ENCODE peak calls at places on chromosomes 12 and 14, in four cellular contexts. V is upper lobe of right lung, G is OCI-LY7, F is heart left ventricle. J is an unnamed sample.

GRCh38 chr14:34857689-34858449 is 17.3 kb downstream of the BAZ1A start:
- DNase-seq in V (no peak), G (no peak), F (no peak), J (no peak)

GRCh38 chr12:112350593-112351592 is 31.3 kb downstream of the HECTD4 start:
- DNase-seq in V (no peak), G (no peak), F (no peak), J (no peak)

GRCh38 chr14:61281186-61281676 is at the start of gene TMEM30B:
- DNase-seq in V (peak; percentile 95), G (no peak), F (no peak), J (peak; percentile 94)

GRCh38 chr12:87815738-87816137 is 213.5 kb downstream of the C12orf50 start:
- DNase-seq in V (no peak), G (no peak), F (no peak), J (no peak)

GRCh38 chr12:27673285-27673684 is 23.0 kb upstream of the REP15 start:
- DNase-seq in V (no peak), G (no peak), F (no peak), J (no peak)

GRCh38 chr14:24052656-24053547 is 1.1 kb downstream of the CARMIL3 start:
- DNase-seq in V (no peak), G (no peak), F (no peak), J (no peak)

GRCh38 chr12:102481705-102482104 is 1.3 kb upstream of the IGF1 start:
- DNase-seq in V (no peak), G (no peak), F (no peak), J (no peak)

GRCh38 chr12:122951406-122951805 is 14.9 kb downstream of the ABCB9 start:
- DNase-seq in V (no peak), G (no peak), F (no peak), J (peak; percentile 57)

GRCh38 chr14:86321151-86321550 is 791.2 kb downstream of the FLRT2 start:
- DNase-seq in V (no peak), G (peak; percentile 16), F (no peak), J (no peak)

GRCh38 chr14:90959344-90959743 is 101.1 kb downstream of the RPS6KA5 start:
- DNase-seq in V (no peak), G (no peak), F (no peak), J (no peak)

GRCh38 chr14:66315548-66315947 is 170.6 kb upstream of the CCDC196 start:
- DNase-seq in V (no peak), G (no peak), F (no peak), J (no peak)

GRCh38 chr14:68466491-68466977 is 326.3 kb downstream of the ZFP36L1 start:
- DNase-seq in V (no peak), G (no peak), F (no peak), J (peak; percentile 89)

GRCh38 chr12:95836630-95837239 is 22.0 kb upstream of the SNRPF start:
- DNase-seq in V (no peak), G (no peak), F (no peak), J (no peak)

GRCh38 chr12:117321572-117321971 is 39.9 kb downstream of the NOS1 start:
- DNase-seq in V (no peak), G (no peak), F (no peak), J (no peak)

GRCh38 chr14:105177082-105177481 is 4.0 kb downstream of the NUDT14 start:
- DNase-seq in V (no peak), G (no peak), F (no peak), J (no peak)

GRCh38 chr12:57756406-57757341 is 1.8 kb downstream of the MARCHF9 start:
- DNase-seq in V (peak; percentile 82), G (peak; percentile 85), F (no peak), J (peak; percentile 66)

GRCh38 chr14:39102265-39102968 is 618 bp downstream of the SEC23A start:
- DNase-seq in V (no peak), G (no peak), F (no peak), J (peak; percentile 24)

GRCh38 chr12:3271639-3272038 is 194.5 kb downstream of the TSPAN9 start:
- DNase-seq in V (no peak), G (no peak), F (no peak), J (no peak)

GRCh38 chr12:68779280-68779679 is 28.7 kb upstream of the MDM2 start:
- DNase-seq in V (no peak), G (no peak), F (no peak), J (no peak)

GRCh38 chr12:50739611-50740010 is 24.3 kb upstream of the ATF1 start:
- DNase-seq in V (no peak), G (no peak), F (no peak), J (no peak)

GRCh38 chr12:67562513-67563287 is 85.8 kb upstream of the DYRK2 start:
- DNase-seq in V (no peak), G (no peak), F (no peak), J (no peak)

GRCh38 chr12:46788247-46788887 is 37.4 kb downstream of the SLC38A4 start:
- DNase-seq in V (no peak), G (no peak), F (no peak), J (no peak)

GRCh38 chr14:21913759-21914158 is 240.1 kb upstream of the OR4E1 start:
- DNase-seq in V (no peak), G (peak; percentile 96), F (peak; percentile 31), J (peak; percentile 3)

GRCh38 chr12:3604750-3605638 is 114.0 kb downstream of the PRMT8 start:
- DNase-seq in V (peak; percentile 64), G (no peak), F (peak; percentile 83), J (peak; percentile 39)

GRCh38 chr12:17266856-17267255 is 660.9 kb upstream of the LMO3 start:
- DNase-seq in V (no peak), G (no peak), F (no peak), J (no peak)

GRCh38 chr12:118356809-118357326 is 15.8 kb downstream of the TAOK3 start:
- DNase-seq in V (no peak), G (peak; percentile 10), F (no peak), J (peak; percentile 70)

GRCh38 chr14:49615776-49616175 is 4.7 kb downstream of the RPL36AL start:
- DNase-seq in V (no peak), G (no peak), F (no peak), J (no peak)

GRCh38 chr12:77940566-77940965 is 109.9 kb downstream of the NAV3 start:
- DNase-seq in V (no peak), G (no peak), F (no peak), J (no peak)

GRCh38 chr14:60310086-60310684 is 61.2 kb downstream of the PPM1A start:
- DNase-seq in V (no peak), G (no peak), F (no peak), J (no peak)

GRCh38 chr12:25200703-25201102 is 5.7 kb downstream of the ETFRF1 start:
- DNase-seq in V (no peak), G (no peak), F (no peak), J (no peak)

GRCh38 chr14:104292084-104292970 is 153.9 kb downstream of the KIF26A start:
- DNase-seq in V (peak; percentile 33), G (no peak), F (no peak), J (no peak)

GRCh38 chr12:96308881-96309280 is 91.4 kb downstream of the CDK17 start:
- DNase-seq in V (no peak), G (no peak), F (no peak), J (no peak)

DNA sequence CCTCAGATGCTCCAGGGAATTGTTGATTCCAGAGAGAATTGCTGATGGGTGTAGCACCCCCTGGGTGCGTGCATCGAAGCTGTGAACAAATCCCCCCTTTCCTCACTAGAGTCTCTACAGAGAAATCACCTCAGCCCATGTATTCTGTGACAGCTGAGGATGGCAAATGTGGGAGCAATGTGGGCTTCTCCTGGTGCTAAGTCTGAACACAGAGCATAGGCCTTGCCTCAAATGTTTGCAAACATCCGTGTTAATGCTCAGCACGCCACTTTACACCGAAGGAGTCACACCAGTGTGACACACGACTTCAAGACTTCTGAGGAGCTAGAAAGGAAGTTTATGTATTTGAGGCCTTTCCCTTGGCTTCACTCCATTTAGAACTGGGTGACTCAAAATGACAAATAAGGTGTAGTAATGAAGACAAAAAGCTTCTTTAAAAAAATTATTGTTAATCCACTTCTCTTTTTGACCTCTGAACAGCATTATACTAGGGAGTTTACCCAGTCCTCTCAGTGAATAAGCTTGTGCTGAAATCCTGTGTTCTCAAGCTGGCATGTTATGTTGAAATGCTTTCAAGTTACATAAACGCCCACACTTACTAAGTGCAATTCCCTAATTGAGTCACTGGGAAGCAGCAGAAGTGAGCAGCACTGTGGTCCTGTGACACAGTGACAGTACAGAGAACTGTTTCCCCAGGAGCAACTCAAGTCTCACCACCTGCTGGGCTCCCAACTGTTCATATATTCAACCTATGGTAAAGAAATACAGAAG is 92.9 kb downstream of the FAR2 start:
- DNase-seq in V (no peak), G (no peak), F (peak; percentile 19), J (peak; percentile 50)
- TF ChIP-seq CTCF in V (peak; percentile 31), G (no peak), F (no peak), J (no peak)

GRCh38 chr12:130776857-130777339 is 60.8 kb upstream of the RIMBP2 start:
- DNase-seq in V (no peak), G (no peak), F (no peak), J (no peak)

GRCh38 chr12:130780325-130780724 is 58.7 kb downstream of the STX2 start:
- DNase-seq in V (no peak), G (no peak), F (no peak), J (no peak)

GRCh38 chr12:130775953-130776856 is 60.1 kb upstream of the RIMBP2 start:
- DNase-seq in V (no peak), G (no peak), F (peak; percentile 32), J (peak; percentile 70)

GRCh38 chr12:130780880-130781575 is 58.0 kb downstream of the STX2 start:
- DNase-seq in V (no peak), G (no peak), F (no peak), J (no peak)

GRCh38 chr12:130778776-130779175 is 60.3 kb downstream of the STX2 start:
- DNase-seq in V (no peak), G (no peak), F (no peak), J (no peak)
- H3K27ac ChIP-seq in V (no peak overlapping the region), G (no peak overlapping the region), F (no peak overlapping the region), J (no peak overlapping the region)

GRCh38 chr12:20863056-20863455 is 52.6 kb downstream of the SLCO1B3 start:
- DNase-seq in V (no peak), G (no peak), F (no peak), J (no peak)
- TF ChIP-seq CTCF in V (no peak), G (no peak), F (no peak), J (no peak)

GRCh38 chr14:69797573-69798338 is 715 bp upstream of the SLC10A1 start:
- DNase-seq in V (peak; percentile 69), G (no peak), F (no peak), J (no peak)

GRCh38 chr14:69798339-69798735 is 1.3 kb upstream of the SLC10A1 start:
- DNase-seq in V (no peak), G (no peak), F (no peak), J (no peak)

GRCh38 chr14:69792887-69793421 is 4.1 kb downstream of the SLC10A1 start:
- DNase-seq in V (no peak), G (no peak), F (no peak), J (no peak)

GRCh38 chr14:69794791-69795190 is 2.2 kb downstream of the SLC10A1 start:
- DNase-seq in V (no peak), G (no peak), F (no peak), J (no peak)

GRCh38 chr14:69796797-69797500 is at the start of gene SLC10A1:
- DNase-seq in V (no peak), G (no peak), F (no peak), J (no peak)
- H3K27ac ChIP-seq in V (no peak within 1 kb of the TSS), G (no peak within 1 kb of the TSS), F (no peak within 1 kb of the TSS), J (no peak within 1 kb of the TSS)

J was measured in RWPE1.